ENCODE peak calls at places on chromosomes 16 and 17, in ten cellular contexts. One of them, this sample, is unnamed. For H3K27me3 and H3K9me3, the result is how much of the 10 kb centered on the place peaks cover.

GRCh38 chr17:78131172-78132085 is 858 bp downstream of the TMC8 start:
- DNase-seq in heart left ventricle: no peak
- DNase-seq in body of pancreas: no peak
- DNase-seq in MG63: no peak
- DNase-seq in IMR-90: no peak
- DNase-seq in hepatocyte: no peak
- DNase-seq in breast epithelium: no peak
- DNase-seq in right atrium auricular region: no peak
- DNase-seq in neuronal stem cell: no peak
- DNase-seq in CD4-positive, CD25-positive, alpha-beta regulatory T cell: peak
- DNase-seq in this sample: peak

GRCh38 chr16:10906914-10907756 is 30.1 kb downstream of the CIITA start:
- DNase-seq in hepatocyte: no peak
- DNase-seq in IMR-90: no peak
- DNase-seq in right atrium auricular region: no peak
- DNase-seq in CD4-positive, CD25-positive, alpha-beta regulatory T cell: no peak
- DNase-seq in breast epithelium: no peak
- DNase-seq in MG63: no peak
- DNase-seq in heart left ventricle: peak
- DNase-seq in body of pancreas: no peak
- DNase-seq in neuronal stem cell: no peak
- DNase-seq in this sample: no peak

GRCh38 chr16:11551842-11552241 is 34.9 kb downstream of the LITAF start:
- DNase-seq in breast epithelium: no peak
- DNase-seq in CD4-positive, CD25-positive, alpha-beta regulatory T cell: no peak
- DNase-seq in neuronal stem cell: no peak
- DNase-seq in hepatocyte: no peak
- DNase-seq in MG63: no peak
- DNase-seq in right atrium auricular region: no peak
- DNase-seq in IMR-90: no peak
- DNase-seq in body of pancreas: no peak
- DNase-seq in heart left ventricle: no peak
- DNase-seq in this sample: no peak

GRCh38 chr17:10033449-10033848 is 128.4 kb upstream of the RCVRN start:
- DNase-seq in body of pancreas: no peak
- DNase-seq in neuronal stem cell: no peak
- DNase-seq in CD4-positive, CD25-positive, alpha-beta regulatory T cell: no peak
- DNase-seq in MG63: no peak
- DNase-seq in hepatocyte: no peak
- DNase-seq in heart left ventricle: no peak
- DNase-seq in breast epithelium: no peak
- DNase-seq in IMR-90: no peak
- DNase-seq in right atrium auricular region: no peak
- DNase-seq in this sample: no peak

GRCh38 chr17:20955437-20956323 is 87.1 kb downstream of the USP22 start:
- DNase-seq in body of pancreas: peak
- DNase-seq in heart left ventricle: peak
- DNase-seq in breast epithelium: no peak
- DNase-seq in CD4-positive, CD25-positive, alpha-beta regulatory T cell: no peak
- DNase-seq in right atrium auricular region: peak
- DNase-seq in MG63: no peak
- DNase-seq in IMR-90: peak
- DNase-seq in hepatocyte: peak
- DNase-seq in neuronal stem cell: no peak
- DNase-seq in this sample: no peak

GRCh38 chr16:4358831-4359561 is 7.9 kb upstream of the PAM16 start:
- DNase-seq in body of pancreas: peak
- DNase-seq in MG63: peak
- DNase-seq in breast epithelium: no peak
- DNase-seq in heart left ventricle: peak
- DNase-seq in neuronal stem cell: peak
- DNase-seq in hepatocyte: peak
- DNase-seq in right atrium auricular region: no peak
- DNase-seq in IMR-90: no peak
- DNase-seq in CD4-positive, CD25-positive, alpha-beta regulatory T cell: peak
- DNase-seq in this sample: peak

GRCh38 chr17:80023261-80024205 is 12.1 kb downstream of the TBC1D16 start:
- DNase-seq in neuronal stem cell: no peak
- DNase-seq in MG63: no peak
- DNase-seq in CD4-positive, CD25-positive, alpha-beta regulatory T cell: no peak
- DNase-seq in IMR-90: no peak
- DNase-seq in right atrium auricular region: no peak
- DNase-seq in body of pancreas: no peak
- DNase-seq in breast epithelium: no peak
- DNase-seq in heart left ventricle: no peak
- DNase-seq in hepatocyte: peak
- DNase-seq in this sample: no peak

GRCh38 chr17:54944796-54945195 is 23.7 kb downstream of the COX11 start:
- DNase-seq in heart left ventricle: no peak
- DNase-seq in hepatocyte: no peak
- DNase-seq in MG63: no peak
- DNase-seq in IMR-90: peak
- DNase-seq in breast epithelium: no peak
- DNase-seq in neuronal stem cell: no peak
- DNase-seq in CD4-positive, CD25-positive, alpha-beta regulatory T cell: no peak
- DNase-seq in right atrium auricular region: no peak
- DNase-seq in body of pancreas: no peak
- DNase-seq in this sample: no peak

GRCh38 chr16:8962393-8963009 is 1.2 kb downstream of the USP7 start:
- DNase-seq in CD4-positive, CD25-positive, alpha-beta regulatory T cell: peak
- DNase-seq in breast epithelium: no peak
- DNase-seq in IMR-90: no peak
- DNase-seq in heart left ventricle: no peak
- DNase-seq in hepatocyte: peak
- DNase-seq in neuronal stem cell: no peak
- DNase-seq in body of pancreas: peak
- DNase-seq in MG63: no peak
- DNase-seq in right atrium auricular region: no peak
- DNase-seq in this sample: peak

GRCh38 chr16:78513838-78514237 is 414.4 kb downstream of the WWOX start:
- DNase-seq in right atrium auricular region: no peak
- DNase-seq in MG63: no peak
- DNase-seq in IMR-90: no peak
- DNase-seq in CD4-positive, CD25-positive, alpha-beta regulatory T cell: no peak
- DNase-seq in hepatocyte: no peak
- DNase-seq in neuronal stem cell: no peak
- DNase-seq in breast epithelium: no peak
- DNase-seq in heart left ventricle: no peak
- DNase-seq in body of pancreas: no peak
- DNase-seq in this sample: no peak

GRCh38 chr16:31362476-31363405 is 7.8 kb downstream of the ITGAX start:
- DNase-seq in neuronal stem cell: no peak
- DNase-seq in heart left ventricle: no peak
- DNase-seq in MG63: no peak
- DNase-seq in CD4-positive, CD25-positive, alpha-beta regulatory T cell: no peak
- DNase-seq in body of pancreas: no peak
- DNase-seq in right atrium auricular region: no peak
- DNase-seq in breast epithelium: no peak
- DNase-seq in hepatocyte: no peak
- DNase-seq in IMR-90: no peak
- DNase-seq in this sample: no peak

GRCh38 chr17:59333845-59334244 is 2.4 kb downstream of the YPEL2 start:
- DNase-seq in heart left ventricle: no peak
- DNase-seq in IMR-90: no peak
- DNase-seq in body of pancreas: no peak
- DNase-seq in breast epithelium: no peak
- DNase-seq in MG63: no peak
- DNase-seq in right atrium auricular region: no peak
- DNase-seq in neuronal stem cell: no peak
- DNase-seq in CD4-positive, CD25-positive, alpha-beta regulatory T cell: no peak
- DNase-seq in hepatocyte: no peak
- DNase-seq in this sample: no peak

GRCh38 chr17:59332890-59333377 is 1.5 kb downstream of the YPEL2 start:
- DNase-seq in breast epithelium: peak
- DNase-seq in hepatocyte: peak
- DNase-seq in IMR-90: peak
- DNase-seq in body of pancreas: peak
- DNase-seq in heart left ventricle: peak
- DNase-seq in CD4-positive, CD25-positive, alpha-beta regulatory T cell: no peak
- DNase-seq in neuronal stem cell: no peak
- DNase-seq in right atrium auricular region: peak
- DNase-seq in MG63: no peak
- DNase-seq in this sample: no peak

GRCh38 chr17:59337741-59338299 is 6.4 kb downstream of the YPEL2 start:
- DNase-seq in hepatocyte: no peak
- DNase-seq in right atrium auricular region: no peak
- DNase-seq in CD4-positive, CD25-positive, alpha-beta regulatory T cell: no peak
- DNase-seq in body of pancreas: no peak
- DNase-seq in IMR-90: no peak
- DNase-seq in heart left ventricle: no peak
- DNase-seq in neuronal stem cell: no peak
- DNase-seq in breast epithelium: no peak
- DNase-seq in MG63: no peak
- DNase-seq in this sample: no peak

GRCh38 chr17:59331929-59332889 is 754 bp downstream of the YPEL2 start:
- DNase-seq in hepatocyte: peak
- DNase-seq in CD4-positive, CD25-positive, alpha-beta regulatory T cell: peak
- DNase-seq in MG63: peak
- DNase-seq in breast epithelium: peak
- DNase-seq in IMR-90: no peak
- DNase-seq in heart left ventricle: peak
- DNase-seq in right atrium auricular region: peak
- DNase-seq in body of pancreas: peak
- DNase-seq in neuronal stem cell: peak
- DNase-seq in this sample: peak

DNA sequence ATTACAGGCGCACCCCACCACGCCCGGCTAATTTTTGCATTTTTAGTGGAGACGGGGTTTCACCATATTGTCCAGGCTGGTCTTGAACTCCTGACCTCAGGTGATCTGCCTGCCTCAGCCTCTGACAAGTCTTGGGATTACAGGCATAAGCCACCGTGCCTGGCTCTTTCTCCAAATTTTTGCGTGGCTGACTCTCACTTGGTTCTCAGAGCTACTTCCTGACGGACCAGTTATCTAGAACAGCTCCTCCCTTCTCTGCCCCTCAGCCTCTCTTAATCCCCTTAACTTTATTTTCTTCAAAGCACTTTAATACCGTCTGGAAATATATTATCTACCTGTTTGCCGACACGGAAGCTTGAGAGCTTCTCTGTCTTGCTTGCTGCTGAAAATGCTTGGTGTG is 4.2 kb downstream of the YPEL2 start:
- DNase-seq in IMR-90: no peak
- DNase-seq in MG63: no peak
- DNase-seq in breast epithelium: no peak
- DNase-seq in hepatocyte: no peak
- DNase-seq in body of pancreas: no peak
- DNase-seq in neuronal stem cell: no peak
- DNase-seq in CD4-positive, CD25-positive, alpha-beta regulatory T cell: no peak
- DNase-seq in heart left ventricle: no peak
- DNase-seq in right atrium auricular region: no peak
- DNase-seq in this sample: no peak
- H3K4me3 ChIP-seq in IMR-90: no peak
- H3K4me3 ChIP-seq in MG63: no peak
- H3K4me3 ChIP-seq in breast epithelium: no peak
- H3K4me3 ChIP-seq in hepatocyte: no peak
- H3K4me3 ChIP-seq in body of pancreas: no peak
- H3K4me3 ChIP-seq in neuronal stem cell: no peak
- H3K4me3 ChIP-seq in CD4-positive, CD25-positive, alpha-beta regulatory T cell: no peak
- H3K4me3 ChIP-seq in heart left ventricle: no peak
- H3K4me3 ChIP-seq in right atrium auricular region: no peak
- H3K4me3 ChIP-seq in this sample: no peak

GRCh38 chr16:88979616-88980015 is 2.6 kb upstream of the CBFA2T3 start:
- DNase-seq in IMR-90: no peak
- DNase-seq in right atrium auricular region: no peak
- DNase-seq in neuronal stem cell: no peak
- DNase-seq in body of pancreas: no peak
- DNase-seq in heart left ventricle: no peak
- DNase-seq in MG63: no peak
- DNase-seq in hepatocyte: no peak
- DNase-seq in CD4-positive, CD25-positive, alpha-beta regulatory T cell: no peak
- DNase-seq in breast epithelium: no peak
- DNase-seq in this sample: no peak
- H3K27me3 ChIP-seq in IMR-90: under half
- H3K27me3 ChIP-seq in right atrium auricular region: under half
- H3K27me3 ChIP-seq in neuronal stem cell: under half
- H3K27me3 ChIP-seq in body of pancreas: under half
- H3K27me3 ChIP-seq in heart left ventricle: under half
- H3K27me3 ChIP-seq in MG63: under half
- H3K27me3 ChIP-seq in hepatocyte: under half
- H3K27me3 ChIP-seq in CD4-positive, CD25-positive, alpha-beta regulatory T cell: under half
- H3K27me3 ChIP-seq in breast epithelium: half or more
- H3K27me3 ChIP-seq in this sample: under half

GRCh38 chr17:5486206-5487124 is at the start of gene MIS12:
- DNase-seq in IMR-90: peak
- DNase-seq in heart left ventricle: peak
- DNase-seq in right atrium auricular region: peak
- DNase-seq in MG63: peak
- DNase-seq in breast epithelium: peak
- DNase-seq in neuronal stem cell: peak
- DNase-seq in body of pancreas: peak
- DNase-seq in hepatocyte: peak
- DNase-seq in CD4-positive, CD25-positive, alpha-beta regulatory T cell: peak
- DNase-seq in this sample: peak
- H3K9me3 ChIP-seq in IMR-90: under half
- H3K9me3 ChIP-seq in heart left ventricle: under half
- H3K9me3 ChIP-seq in right atrium auricular region: under half
- H3K9me3 ChIP-seq in MG63: under half
- H3K9me3 ChIP-seq in breast epithelium: under half
- H3K9me3 ChIP-seq in neuronal stem cell: under half
- H3K9me3 ChIP-seq in body of pancreas: under half
- H3K9me3 ChIP-seq in hepatocyte: under half
- H3K9me3 ChIP-seq in CD4-positive, CD25-positive, alpha-beta regulatory T cell: under half
- H3K9me3 ChIP-seq in this sample: under half

GRCh38 chr16:1372292-1372950 is 20.7 kb downstream of the GNPTG start:
- DNase-seq in right atrium auricular region: no peak
- DNase-seq in heart left ventricle: no peak
- DNase-seq in neuronal stem cell: no peak
- DNase-seq in MG63: no peak
- DNase-seq in CD4-positive, CD25-positive, alpha-beta regulatory T cell: no peak
- DNase-seq in breast epithelium: no peak
- DNase-seq in hepatocyte: no peak
- DNase-seq in IMR-90: no peak
- DNase-seq in body of pancreas: no peak
- DNase-seq in this sample: no peak

GRCh38 chr16:1377406-1378010 is 25.8 kb downstream of the GNPTG start:
- DNase-seq in heart left ventricle: no peak
- DNase-seq in body of pancreas: no peak
- DNase-seq in breast epithelium: no peak
- DNase-seq in CD4-positive, CD25-positive, alpha-beta regulatory T cell: no peak
- DNase-seq in IMR-90: no peak
- DNase-seq in MG63: no peak
- DNase-seq in hepatocyte: no peak
- DNase-seq in neuronal stem cell: no peak
- DNase-seq in right atrium auricular region: no peak
- DNase-seq in this sample: no peak

GRCh38 chr16:1375741-1376410 is 24.1 kb downstream of the GNPTG start:
- DNase-seq in neuronal stem cell: no peak
- DNase-seq in hepatocyte: no peak
- DNase-seq in MG63: no peak
- DNase-seq in right atrium auricular region: no peak
- DNase-seq in heart left ventricle: no peak
- DNase-seq in CD4-positive, CD25-positive, alpha-beta regulatory T cell: no peak
- DNase-seq in body of pancreas: no peak
- DNase-seq in breast epithelium: no peak
- DNase-seq in IMR-90: no peak
- DNase-seq in this sample: no peak

GRCh38 chr16:1374418-1375297 is 22.9 kb downstream of the GNPTG start:
- DNase-seq in breast epithelium: no peak
- DNase-seq in neuronal stem cell: no peak
- DNase-seq in CD4-positive, CD25-positive, alpha-beta regulatory T cell: no peak
- DNase-seq in MG63: peak
- DNase-seq in IMR-90: no peak
- DNase-seq in heart left ventricle: no peak
- DNase-seq in right atrium auricular region: no peak
- DNase-seq in body of pancreas: no peak
- DNase-seq in hepatocyte: no peak
- DNase-seq in this sample: no peak

GRCh38 chr16:1375298-1375640 is 23.5 kb downstream of the GNPTG start:
- DNase-seq in right atrium auricular region: no peak
- DNase-seq in hepatocyte: no peak
- DNase-seq in IMR-90: no peak
- DNase-seq in neuronal stem cell: no peak
- DNase-seq in breast epithelium: no peak
- DNase-seq in CD4-positive, CD25-positive, alpha-beta regulatory T cell: no peak
- DNase-seq in body of pancreas: no peak
- DNase-seq in heart left ventricle: no peak
- DNase-seq in MG63: no peak
- DNase-seq in this sample: no peak
- H3K4me3 ChIP-seq in right atrium auricular region: no peak
- H3K4me3 ChIP-seq in hepatocyte: no peak
- H3K4me3 ChIP-seq in IMR-90: no peak
- H3K4me3 ChIP-seq in neuronal stem cell: no peak
- H3K4me3 ChIP-seq in breast epithelium: no peak
- H3K4me3 ChIP-seq in CD4-positive, CD25-positive, alpha-beta regulatory T cell: no peak
- H3K4me3 ChIP-seq in body of pancreas: no peak
- H3K4me3 ChIP-seq in heart left ventricle: no peak
- H3K4me3 ChIP-seq in MG63: no peak
- H3K4me3 ChIP-seq in this sample: no peak

This sample was measured in CD8-positive, alpha-beta memory T cell.